ENCODE peak calls at places on chromosomes 2 and 18, in ten cellular contexts. One of them, this sample, is unnamed. For H3K9me3, the result is how much of the 10 kb centered on the place peaks cover.

GRCh38 chr18:42281851-42282250 is 326.8 kb downstream of the PIK3C3 start:
- DNase-seq in HCT116: no peak
- DNase-seq in DND-41: no peak
- DNase-seq in SK-N-SH: no peak
- DNase-seq in psoas muscle: no peak
- DNase-seq in aorta: no peak
- DNase-seq in left ventricle myocardium inferior: no peak
- DNase-seq in cardiac muscle cell: no peak
- DNase-seq in endodermal cell: no peak
- DNase-seq in PC-9: no peak
- DNase-seq in this sample: no peak

GRCh38 chr2:8625399-8626283 is 56.2 kb upstream of the ID2 start:
- DNase-seq in HCT116: no peak
- DNase-seq in DND-41: no peak
- DNase-seq in SK-N-SH: no peak
- DNase-seq in psoas muscle: no peak
- DNase-seq in aorta: no peak
- DNase-seq in left ventricle myocardium inferior: no peak
- DNase-seq in cardiac muscle cell: no peak
- DNase-seq in endodermal cell: no peak
- DNase-seq in PC-9: no peak
- DNase-seq in this sample: no peak

GRCh38 chr2:20187331-20187730 is 37.6 kb downstream of the SDC1 start:
- DNase-seq in HCT116: no peak
- DNase-seq in DND-41: no peak
- DNase-seq in SK-N-SH: no peak
- DNase-seq in psoas muscle: no peak
- DNase-seq in aorta: no peak
- DNase-seq in left ventricle myocardium inferior: no peak
- DNase-seq in cardiac muscle cell: no peak
- DNase-seq in endodermal cell: peak
- DNase-seq in PC-9: no peak
- DNase-seq in this sample: no peak

GRCh38 chr2:163132850-163133249 is 294.3 kb upstream of the KCNH7 start:
- DNase-seq in HCT116: peak
- DNase-seq in DND-41: no peak
- DNase-seq in SK-N-SH: peak
- DNase-seq in psoas muscle: no peak
- DNase-seq in aorta: no peak
- DNase-seq in left ventricle myocardium inferior: no peak
- DNase-seq in cardiac muscle cell: peak
- DNase-seq in endodermal cell: no peak
- DNase-seq in PC-9: no peak
- DNase-seq in this sample: no peak

GRCh38 chr18:23619388-23619873 is 33.1 kb upstream of the NPC1 start:
- DNase-seq in HCT116: no peak
- DNase-seq in DND-41: no peak
- DNase-seq in SK-N-SH: no peak
- DNase-seq in psoas muscle: peak
- DNase-seq in aorta: peak
- DNase-seq in left ventricle myocardium inferior: peak
- DNase-seq in cardiac muscle cell: peak
- DNase-seq in endodermal cell: no peak
- DNase-seq in PC-9: no peak
- DNase-seq in this sample: peak

GRCh38 chr2:235116885-235117492 is 165.2 kb downstream of the SH3BP4 start:
- DNase-seq in HCT116: peak
- DNase-seq in DND-41: no peak
- DNase-seq in SK-N-SH: peak
- DNase-seq in psoas muscle: no peak
- DNase-seq in aorta: no peak
- DNase-seq in left ventricle myocardium inferior: no peak
- DNase-seq in cardiac muscle cell: peak
- DNase-seq in endodermal cell: no peak
- DNase-seq in PC-9: peak
- DNase-seq in this sample: no peak

GRCh38 chr2:231002641-231003040 is 6.7 kb downstream of the SPATA3 start:
- DNase-seq in HCT116: no peak
- DNase-seq in DND-41: no peak
- DNase-seq in SK-N-SH: no peak
- DNase-seq in psoas muscle: no peak
- DNase-seq in aorta: no peak
- DNase-seq in left ventricle myocardium inferior: no peak
- DNase-seq in cardiac muscle cell: no peak
- DNase-seq in endodermal cell: no peak
- DNase-seq in PC-9: no peak
- DNase-seq in this sample: no peak

GRCh38 chr2:10931710-10932255 is 20.0 kb downstream of the KCNF1 start:
- DNase-seq in HCT116: no peak
- DNase-seq in DND-41: no peak
- DNase-seq in SK-N-SH: no peak
- DNase-seq in psoas muscle: peak
- DNase-seq in aorta: no peak
- DNase-seq in left ventricle myocardium inferior: no peak
- DNase-seq in cardiac muscle cell: no peak
- DNase-seq in endodermal cell: no peak
- DNase-seq in PC-9: peak
- DNase-seq in this sample: no peak

GRCh38 chr18:69935319-69936190 is 12.1 kb downstream of the CD226 start:
- DNase-seq in HCT116: peak
- DNase-seq in DND-41: peak
- DNase-seq in SK-N-SH: no peak
- DNase-seq in psoas muscle: no peak
- DNase-seq in aorta: no peak
- DNase-seq in left ventricle myocardium inferior: no peak
- DNase-seq in cardiac muscle cell: peak
- DNase-seq in endodermal cell: peak
- DNase-seq in PC-9: no peak
- DNase-seq in this sample: no peak

GRCh38 chr2:73700661-73701447 is 36.3 kb downstream of the TPRKB start:
- DNase-seq in HCT116: no peak
- DNase-seq in DND-41: no peak
- DNase-seq in SK-N-SH: no peak
- DNase-seq in psoas muscle: no peak
- DNase-seq in aorta: no peak
- DNase-seq in left ventricle myocardium inferior: no peak
- DNase-seq in cardiac muscle cell: no peak
- DNase-seq in endodermal cell: no peak
- DNase-seq in PC-9: peak
- DNase-seq in this sample: no peak

GRCh38 chr2:178825183-178825582 is 18.0 kb upstream of the TTN start:
- DNase-seq in HCT116: no peak
- DNase-seq in DND-41: no peak
- DNase-seq in SK-N-SH: no peak
- DNase-seq in psoas muscle: no peak
- DNase-seq in aorta: no peak
- DNase-seq in left ventricle myocardium inferior: no peak
- DNase-seq in cardiac muscle cell: no peak
- DNase-seq in endodermal cell: no peak
- DNase-seq in PC-9: no peak
- DNase-seq in this sample: no peak

GRCh38 chr18:49630246-49630699 is 68.4 kb downstream of the LIPG start:
- DNase-seq in HCT116: no peak
- DNase-seq in DND-41: no peak
- DNase-seq in SK-N-SH: no peak
- DNase-seq in psoas muscle: no peak
- DNase-seq in aorta: no peak
- DNase-seq in left ventricle myocardium inferior: no peak
- DNase-seq in cardiac muscle cell: no peak
- DNase-seq in endodermal cell: peak
- DNase-seq in PC-9: peak
- DNase-seq in this sample: no peak

GRCh38 chr2:230866704-230867561 is 2.2 kb downstream of the ITM2C start:
- DNase-seq in HCT116: no peak
- DNase-seq in DND-41: peak
- DNase-seq in SK-N-SH: peak
- DNase-seq in psoas muscle: peak
- DNase-seq in aorta: peak
- DNase-seq in left ventricle myocardium inferior: no peak
- DNase-seq in cardiac muscle cell: no peak
- DNase-seq in endodermal cell: peak
- DNase-seq in PC-9: no peak
- DNase-seq in this sample: peak

GRCh38 chr2:122180972-122181371 is 425.5 kb downstream of the TSN start:
- DNase-seq in HCT116: no peak
- DNase-seq in DND-41: no peak
- DNase-seq in SK-N-SH: no peak
- DNase-seq in psoas muscle: no peak
- DNase-seq in aorta: no peak
- DNase-seq in left ventricle myocardium inferior: no peak
- DNase-seq in cardiac muscle cell: no peak
- DNase-seq in endodermal cell: no peak
- DNase-seq in PC-9: no peak
- DNase-seq in this sample: no peak

GRCh38 chr2:222613715-222614331 is 42.1 kb downstream of the FARSB start:
- DNase-seq in HCT116: peak
- DNase-seq in DND-41: no peak
- DNase-seq in SK-N-SH: peak
- DNase-seq in psoas muscle: no peak
- DNase-seq in aorta: no peak
- DNase-seq in left ventricle myocardium inferior: no peak
- DNase-seq in cardiac muscle cell: peak
- DNase-seq in endodermal cell: peak
- DNase-seq in PC-9: peak
- DNase-seq in this sample: no peak

GRCh38 chr2:40352321-40353099 is 99.4 kb downstream of the SLC8A1 start:
- DNase-seq in HCT116: no peak
- DNase-seq in DND-41: no peak
- DNase-seq in SK-N-SH: no peak
- DNase-seq in psoas muscle: no peak
- DNase-seq in aorta: no peak
- DNase-seq in left ventricle myocardium inferior: no peak
- DNase-seq in cardiac muscle cell: no peak
- DNase-seq in endodermal cell: no peak
- DNase-seq in PC-9: peak
- DNase-seq in this sample: no peak

GRCh38 chr2:62456721-62457539 is 49.1 kb downstream of the TMEM17 start:
- DNase-seq in HCT116: no peak
- DNase-seq in DND-41: peak
- DNase-seq in SK-N-SH: peak
- DNase-seq in psoas muscle: peak
- DNase-seq in aorta: peak
- DNase-seq in left ventricle myocardium inferior: peak
- DNase-seq in cardiac muscle cell: peak
- DNase-seq in endodermal cell: peak
- DNase-seq in PC-9: peak
- DNase-seq in this sample: peak

GRCh38 chr2:85265304-85265703 is 62.5 kb downstream of the TGOLN2 start:
- DNase-seq in HCT116: no peak
- DNase-seq in DND-41: no peak
- DNase-seq in SK-N-SH: no peak
- DNase-seq in psoas muscle: peak
- DNase-seq in aorta: no peak
- DNase-seq in left ventricle myocardium inferior: peak
- DNase-seq in cardiac muscle cell: no peak
- DNase-seq in endodermal cell: no peak
- DNase-seq in PC-9: no peak
- DNase-seq in this sample: peak

GRCh38 chr2:101473911-101474751 is 781 bp downstream of the RFX8 start:
- DNase-seq in HCT116: no peak
- DNase-seq in DND-41: peak
- DNase-seq in SK-N-SH: peak
- DNase-seq in psoas muscle: peak
- DNase-seq in aorta: peak
- DNase-seq in left ventricle myocardium inferior: peak
- DNase-seq in cardiac muscle cell: peak
- DNase-seq in endodermal cell: peak
- DNase-seq in PC-9: no peak
- DNase-seq in this sample: peak

GRCh38 chr2:149355712-149356422 is 25.5 kb downstream of the LYPD6 start:
- DNase-seq in HCT116: no peak
- DNase-seq in DND-41: no peak
- DNase-seq in SK-N-SH: no peak
- DNase-seq in psoas muscle: no peak
- DNase-seq in aorta: no peak
- DNase-seq in left ventricle myocardium inferior: no peak
- DNase-seq in cardiac muscle cell: no peak
- DNase-seq in endodermal cell: no peak
- DNase-seq in PC-9: no peak
- DNase-seq in this sample: no peak
- H3K9me3 ChIP-seq in HCT116: under half
- H3K9me3 ChIP-seq in DND-41: under half
- H3K9me3 ChIP-seq in SK-N-SH: under half
- H3K9me3 ChIP-seq in psoas muscle: under half
- H3K9me3 ChIP-seq in aorta: under half
- H3K9me3 ChIP-seq in left ventricle myocardium inferior: under half
- H3K9me3 ChIP-seq in cardiac muscle cell: under half
- H3K9me3 ChIP-seq in endodermal cell: under half
- H3K9me3 ChIP-seq in PC-9: under half
- H3K9me3 ChIP-seq in this sample: under half

GRCh38 chr18:78610646-78611045 is 369.0 kb upstream of the SALL3 start:
- DNase-seq in HCT116: no peak
- DNase-seq in DND-41: no peak
- DNase-seq in SK-N-SH: no peak
- DNase-seq in psoas muscle: no peak
- DNase-seq in aorta: no peak
- DNase-seq in left ventricle myocardium inferior: no peak
- DNase-seq in cardiac muscle cell: no peak
- DNase-seq in endodermal cell: peak
- DNase-seq in PC-9: no peak
- DNase-seq in this sample: no peak
- H3K9me3 ChIP-seq in HCT116: under half
- H3K9me3 ChIP-seq in DND-41: under half
- H3K9me3 ChIP-seq in SK-N-SH: under half
- H3K9me3 ChIP-seq in psoas muscle: under half
- H3K9me3 ChIP-seq in aorta: under half
- H3K9me3 ChIP-seq in left ventricle myocardium inferior: under half
- H3K9me3 ChIP-seq in cardiac muscle cell: under half
- H3K9me3 ChIP-seq in endodermal cell: under half
- H3K9me3 ChIP-seq in PC-9: under half
- H3K9me3 ChIP-seq in this sample: under half

DNA sequence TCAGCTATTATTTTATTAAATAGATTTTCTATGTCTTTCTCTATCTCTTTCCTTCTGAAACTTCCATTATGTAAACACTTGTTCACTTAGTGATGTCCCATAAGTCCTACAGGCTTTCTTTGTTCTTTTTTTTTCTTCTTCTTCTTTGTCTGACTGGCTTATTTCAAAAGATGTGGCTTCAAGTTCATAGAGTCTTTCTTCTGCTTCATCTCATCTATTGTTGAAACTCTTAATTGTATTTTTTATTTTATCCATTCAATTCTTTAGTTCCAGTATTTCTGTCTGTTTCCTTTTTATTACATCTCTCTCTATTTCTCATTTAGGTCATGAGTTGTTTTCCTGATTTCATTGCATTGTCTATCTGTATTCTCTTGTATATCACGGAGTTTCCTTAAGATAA is 38.5 kb downstream of the BOD1L2 start:
- DNase-seq in HCT116: no peak
- DNase-seq in DND-41: no peak
- DNase-seq in SK-N-SH: no peak
- DNase-seq in psoas muscle: no peak
- DNase-seq in aorta: no peak
- DNase-seq in left ventricle myocardium inferior: no peak
- DNase-seq in cardiac muscle cell: no peak
- DNase-seq in endodermal cell: no peak
- DNase-seq in PC-9: no peak
- DNase-seq in this sample: no peak
- H3K9me3 ChIP-seq in HCT116: under half
- H3K9me3 ChIP-seq in DND-41: under half
- H3K9me3 ChIP-seq in SK-N-SH: under half
- H3K9me3 ChIP-seq in psoas muscle: under half
- H3K9me3 ChIP-seq in aorta: under half
- H3K9me3 ChIP-seq in left ventricle myocardium inferior: half or more
- H3K9me3 ChIP-seq in cardiac muscle cell: under half
- H3K9me3 ChIP-seq in endodermal cell: under half
- H3K9me3 ChIP-seq in PC-9: under half
- H3K9me3 ChIP-seq in this sample: under half

GRCh38 chr18:79439201-79440023 is 43.7 kb downstream of the NFATC1 start:
- DNase-seq in HCT116: no peak
- DNase-seq in DND-41: peak
- DNase-seq in SK-N-SH: no peak
- DNase-seq in psoas muscle: peak
- DNase-seq in aorta: no peak
- DNase-seq in left ventricle myocardium inferior: no peak
- DNase-seq in cardiac muscle cell: no peak
- DNase-seq in endodermal cell: no peak
- DNase-seq in PC-9: no peak
- DNase-seq in this sample: no peak
- H3K9me3 ChIP-seq in HCT116: under half
- H3K9me3 ChIP-seq in DND-41: under half
- H3K9me3 ChIP-seq in SK-N-SH: under half
- H3K9me3 ChIP-seq in psoas muscle: under half
- H3K9me3 ChIP-seq in aorta: under half
- H3K9me3 ChIP-seq in left ventricle myocardium inferior: under half
- H3K9me3 ChIP-seq in cardiac muscle cell: under half
- H3K9me3 ChIP-seq in endodermal cell: under half
- H3K9me3 ChIP-seq in PC-9: under half
- H3K9me3 ChIP-seq in this sample: under half

This sample was measured in ovary.